ENCODE peak calls at places on chromosome 1, in five cellular contexts. X is KG1, F is WTC11, P is HFF-Myc, V is caudate nucleus. G is an unnamed sample.

GRCh38 chr1:52574594-52574993 is 21.7 kb upstream of the TUT4 start:
- DNase-seq in F (no peak), X (no peak), V (no peak), P (peak), G (peak)

GRCh38 chr1:153509729-153510354 is 25.9 kb downstream of the S100A6 start:
- DNase-seq in X (peak), F (peak), V (no peak), P (no peak), G (no peak)

GRCh38 chr1:49298304-49298703 is 521.6 kb upstream of the BEND5 start:
- DNase-seq in P (no peak), V (no peak), F (peak), X (no peak), G (no peak)

GRCh38 chr1:87472716-87473115 is 144.0 kb downstream of the LMO4 start:
- DNase-seq in P (no peak), X (no peak), F (no peak), V (no peak), G (no peak)

GRCh38 chr1:30856260-30856790 is 52.2 kb downstream of the SDC3 start:
- DNase-seq in F (no peak), V (no peak), X (no peak), P (no peak), G (no peak)

GRCh38 chr1:206004821-206005220 is 1.6 kb upstream of the RAB7B start:
- DNase-seq in F (no peak), P (no peak), X (no peak), V (no peak), G (no peak)

GRCh38 chr1:62210960-62211359 is 16.3 kb downstream of the L1TD1 start:
- DNase-seq in V (no peak), F (no peak), P (no peak), X (no peak), G (no peak)

GRCh38 chr1:228321478-228321877 is 85.2 kb downstream of the TRIM11 start:
- DNase-seq in F (no peak), P (no peak), X (no peak), V (no peak), G (no peak)

GRCh38 chr1:212401042-212401441 is 13.6 kb downstream of the PACC1 start:
- DNase-seq in V (no peak), P (no peak), F (no peak), X (no peak), G (no peak)

GRCh38 chr1:46169811-46170454 is 5.0 kb upstream of the TSPAN1 start:
- DNase-seq in X (no peak), P (no peak), F (no peak), V (no peak), G (no peak)

GRCh38 chr1:32187850-32188249 is 8.4 kb downstream of the TXLNA start:
- DNase-seq in P (no peak), F (no peak), X (no peak), V (no peak), G (no peak)

GRCh38 chr1:87632232-87632631 is 303.6 kb downstream of the LMO4 start:
- DNase-seq in P (no peak), V (no peak), F (no peak), X (no peak), G (no peak)

GRCh38 chr1:193951989-193952388 is 765.6 kb upstream of the B3GALT2 start:
- DNase-seq in X (no peak), V (no peak), P (no peak), F (no peak), G (no peak)

GRCh38 chr1:103561612-103562395 is 9.6 kb upstream of the AMY2B start:
- DNase-seq in V (no peak), P (no peak), F (no peak), X (no peak), G (peak)

GRCh38 chr1:25118554-25118953 is 113.7 kb downstream of the SYF2 start:
- DNase-seq in X (no peak), F (no peak), V (no peak), P (no peak), G (no peak)

GRCh38 chr1:211581521-211581920 is 2.6 kb upstream of the SLC30A1 start:
- DNase-seq in F (no peak), X (no peak), P (no peak), V (no peak), G (no peak)

GRCh38 chr1:12063141-12064072 is at the start of gene TNFRSF8:
- DNase-seq in V (no peak), P (no peak), F (peak), X (no peak), G (peak)

GRCh38 chr1:239868117-239868516 is 223.6 kb upstream of the FMN2 start:
- DNase-seq in P (no peak), F (no peak), X (no peak), V (no peak), G (no peak)

GRCh38 chr1:167057297-167057688 is 32.9 kb downstream of the GPA33 start:
- DNase-seq in X (peak), F (peak), V (no peak), P (no peak), G (peak)